ENCODE peak calls at places on chromosomes 7 and 10, in six cellular contexts. H is spleen, N is endodermal cell, O is DND-41, E is HL-60, G is ovary. J is an unnamed sample.
A peak's percentile ranks its signal among the peaks of the same experiment; 100 is the strongest.

GRCh38 chr7:24831240-24831639 is 74.0 kb upstream of the GSDME start:
- DNase-seq in N (no peak), E (no peak), H (no peak), G (no peak), O (no peak), J (no peak)

GRCh38 chr7:150524018-150524417 is 9.3 kb downstream of the GIMAP7 start:
- DNase-seq in H (no peak), G (no peak), E (no peak), N (no peak), O (no peak), J (no peak)

GRCh38 chr10:11336703-11337102 is 274.7 kb downstream of the USP6NL start:
- DNase-seq in G (no peak), O (no peak), E (no peak), N (no peak), H (no peak), J (no peak)

GRCh38 chr7:16210171-16210570 is 211.2 kb downstream of the CRPPA start:
- DNase-seq in N (no peak), G (no peak), H (no peak), O (no peak), E (no peak), J (no peak)

GRCh38 chr10:126538439-126539140 is 131.9 kb downstream of the C10orf90 start:
- DNase-seq in E (no peak), O (no peak), G (no peak), H (no peak), N (no peak), J (no peak)

GRCh38 chr10:110724116-110724701 is 80.1 kb downstream of the RBM20 start:
- DNase-seq in N (no peak), H (no peak), E (no peak), O (no peak), G (no peak), J (no peak)

GRCh38 chr10:72095195-72095594 is 6.8 kb upstream of the SPOCK2 start:
- DNase-seq in H (no peak), O (no peak), G (no peak), N (no peak), E (no peak), J (no peak)

GRCh38 chr7:11436317-11436716 is 395.7 kb downstream of the THSD7A start:
- DNase-seq in G (no peak), H (no peak), O (no peak), E (no peak), N (no peak), J (no peak)

GRCh38 chr7:22799633-22800032 is 23.0 kb downstream of the TOMM7 start:
- DNase-seq in H (no peak), G (no peak), O (no peak), N (no peak), E (no peak), J (no peak)

GRCh38 chr7:50608196-50608906 is 43.1 kb upstream of the DDC start:
- DNase-seq in O (peak; percentile 42), E (no peak), H (no peak), N (no peak), G (no peak), J (no peak)

GRCh38 chr10:100742067-100742771 is 3.2 kb upstream of the PAX2 start:
- DNase-seq in H (no peak), G (no peak), E (no peak), O (no peak), N (peak; percentile 76), J (no peak)

GRCh38 chr7:16989883-16990413 is 108.2 kb upstream of the AGR3 start:
- DNase-seq in O (no peak), G (peak; percentile 26), H (no peak), N (no peak), E (no peak), J (peak; percentile 84)

GRCh38 chr7:129949292-129950133 is 3.2 kb downstream of the UBE2H start:
- DNase-seq in H (no peak), N (peak; percentile 82), O (no peak), G (no peak), E (no peak), J (peak; percentile 36)

GRCh38 chr7:27079234-27079975 is 16.4 kb downstream of the HOXA1 start:
- DNase-seq in N (no peak), O (no peak), E (no peak), H (no peak), G (no peak), J (no peak)

GRCh38 chr7:138630059-138630610 is 71.0 kb downstream of the SVOPL start:
- DNase-seq in H (no peak), G (no peak), N (peak; percentile 26), O (no peak), E (no peak), J (no peak)

GRCh38 chr7:34219153-34219552 is 313.8 kb downstream of the BMPER start:
- DNase-seq in E (no peak), N (no peak), H (no peak), O (no peak), G (no peak), J (no peak)

GRCh38 chr7:24408798-24409428 is 124.9 kb downstream of the NPY start:
- DNase-seq in N (no peak), G (no peak), O (no peak), E (no peak), H (no peak), J (no peak)

GRCh38 chr10:26554246-26554645 is 116.1 kb downstream of the APBB1IP start:
- DNase-seq in G (no peak), E (no peak), O (no peak), N (no peak), H (no peak), J (no peak)

GRCh38 chr10:5584895-5585516 is 60.2 kb downstream of the CALML3 start:
- DNase-seq in G (no peak), H (peak; percentile 49), N (no peak), O (no peak), E (no peak), J (no peak)

GRCh38 chr7:12737364-12737763 is 49.9 kb downstream of the ARL4A start:
- DNase-seq in O (no peak), G (no peak), N (no peak), H (no peak), E (no peak), J (no peak)

GRCh38 chr7:143934526-143935340 is at the start of gene OR2F2:
- DNase-seq in G (no peak), E (no peak), O (no peak), N (no peak), H (no peak), J (no peak)

GRCh38 chr10:48554668-48555067 is 50.2 kb downstream of the ARHGAP22 start:
- DNase-seq in E (no peak), G (no peak), H (no peak), N (peak; percentile 43), O (no peak), J (no peak)

GRCh38 chr10:48973065-48973464 is 33.4 kb upstream of the LRRC18 start:
- DNase-seq in H (no peak), E (no peak), G (no peak), N (no peak), O (no peak), J (no peak)

GRCh38 chr10:112842832-112843360 is 107.2 kb upstream of the TCF7L2 start:
- DNase-seq in H (no peak), E (no peak), O (no peak), G (no peak), N (no peak), J (no peak)

GRCh38 chr7:75795831-75796285 is 17.7 kb downstream of the CCL24 start:
- DNase-seq in E (no peak), O (no peak), G (peak; percentile 75), N (no peak), H (no peak), J (no peak)

GRCh38 chr7:152025077-152025936 is at the start of gene GALNT11:
- DNase-seq in G (peak; percentile 88), H (peak; percentile 96), N (peak; percentile 91), O (no peak), E (peak; percentile 68), J (peak; percentile 91)

GRCh38 chr10:122258136-122259074 is 12.7 kb upstream of the BTBD16 start:
- DNase-seq in N (peak; percentile 60), G (no peak), H (peak; percentile 62), E (no peak), O (no peak), J (no peak)

GRCh38 chr7:27576360-27576944 is 86.2 kb downstream of the HIBADH start:
- DNase-seq in E (no peak), O (no peak), H (no peak), G (no peak), N (no peak), J (no peak)

GRCh38 chr7:79548616-79549206 is 95.2 kb upstream of the MAGI2 start:
- DNase-seq in H (no peak), E (peak; percentile 6), O (no peak), G (no peak), N (peak; percentile 52), J (no peak)

GRCh38 chr10:102118867-102119266 is 1.3 kb downstream of the LDB1 start:
- DNase-seq in G (peak; percentile 65), N (peak; percentile 76), O (peak; percentile 32), E (no peak), H (peak; percentile 81), J (no peak)

GRCh38 chr10:74177140-74177677 is 26.2 kb downstream of the ADK start:
- DNase-seq in H (peak; percentile 88), G (no peak), E (no peak), O (peak; percentile 29), N (peak; percentile 59), J (peak; percentile 35)

GRCh38 chr7:137073571-137074325 is 205.3 kb downstream of the CHRM2 start:
- DNase-seq in E (no peak), G (no peak), N (no peak), H (no peak), O (no peak), J (no peak)

GRCh38 chr10:77586719-77587423 is 50.7 kb downstream of the KCNMA1 start:
- DNase-seq in E (no peak), N (no peak), H (peak; percentile 34), O (no peak), G (no peak), J (no peak)
- TF ChIP-seq CTCF in E (no peak), N (no peak), H (no peak), O (no peak), G (no peak), J (no peak)

GRCh38 chr10:44309939-44310761 is 74.7 kb downstream of the CXCL12 start:
- DNase-seq in G (no peak), E (no peak), N (no peak), H (no peak), O (no peak), J (no peak)
- H3K27ac ChIP-seq in G (no peak overlapping the region), E (no peak overlapping the region), N (no peak overlapping the region), H (peak overlapping the region; percentile 18), O (no peak overlapping the region), J (no peak overlapping the region)

GRCh38 chr7:155508372-155509024 is 37.9 kb downstream of the CNPY1 start:
- DNase-seq in H (no peak), N (peak; percentile 41), O (no peak), E (no peak), G (no peak), J (no peak)
- TF ChIP-seq CTCF in H (no peak), N (no peak), O (no peak), E (no peak), G (no peak), J (no peak)

DNA sequence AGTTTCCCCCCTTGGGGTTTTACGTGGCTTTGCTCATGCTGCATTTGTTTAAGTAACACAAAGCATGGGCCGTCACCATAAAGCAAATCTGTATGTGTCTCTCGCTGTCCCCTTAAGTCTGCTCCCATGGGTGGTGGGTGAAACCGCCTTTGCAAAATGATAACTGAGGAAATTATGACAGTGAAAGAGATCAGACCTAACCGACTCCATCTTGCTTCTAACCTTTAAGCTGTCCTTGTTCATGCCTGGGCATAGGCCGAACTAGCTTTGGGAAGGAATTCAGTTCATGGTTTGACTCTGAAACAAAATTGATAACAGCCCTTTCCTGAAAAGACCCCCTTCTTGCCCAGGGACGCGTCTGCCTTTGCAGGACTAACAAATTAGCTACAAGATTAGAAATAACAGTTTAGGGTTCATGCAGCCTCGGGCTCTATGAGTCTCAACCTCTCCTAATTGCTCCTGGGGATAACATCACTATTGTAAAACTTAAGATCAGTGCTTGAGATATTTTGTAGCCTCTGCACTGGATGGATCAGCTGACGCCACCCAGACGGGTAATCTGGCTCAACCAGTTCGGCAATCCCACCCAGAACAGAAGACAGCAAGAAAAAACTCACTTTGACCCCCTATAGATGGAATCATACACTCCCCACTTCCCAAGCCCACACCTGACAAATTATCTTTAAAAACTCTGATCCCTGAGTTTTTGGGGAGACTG is 623.7 kb downstream of the TYW1 start:
- DNase-seq in H (no peak), E (no peak), G (no peak), O (no peak), N (no peak), J (no peak)
- H3K27ac ChIP-seq in H (no peak overlapping the region), E (no peak overlapping the region), G (no peak overlapping the region), O (no peak overlapping the region), N (no peak overlapping the region), J (no peak overlapping the region)